ENCODE peak calls at places on chromosomes 6 and 20, in six cellular contexts. H, N, F, J, I and Y are unnamed samples.

GRCh38 chr6:60668428-60668827 is 1617.6 kb downstream of the KHDRBS2 start:
- DNase-seq in H (no peak), N (no peak), F (no peak), J (no peak), I (no peak), Y (no peak)

GRCh38 chr6:6749791-6750434 is 161.4 kb downstream of the LY86 start:
- DNase-seq in H (peak; percentile 90), N (peak; percentile 88), F (peak; percentile 62), J (no peak), I (peak; percentile 53), Y (peak; percentile 91)

GRCh38 chr6:135250751-135251356 is 69.7 kb downstream of the MYB start:
- DNase-seq in H (no peak), N (no peak), F (no peak), J (no peak), I (peak; percentile 82), Y (no peak)

GRCh38 chr20:9172908-9173307 is 104.0 kb downstream of the PLCB4 start:
- DNase-seq in H (peak; percentile 8), N (no peak), F (no peak), J (no peak), I (no peak), Y (peak; percentile 42)

GRCh38 chr6:141580121-141580520 is 552.6 kb upstream of the GJE1 start:
- DNase-seq in H (peak; percentile 16), N (no peak), F (no peak), J (no peak), I (no peak), Y (no peak)

GRCh38 chr20:22728146-22728745 is 143.9 kb upstream of the FOXA2 start:
- DNase-seq in H (no peak), N (no peak), F (no peak), J (no peak), I (no peak), Y (peak; percentile 53)

GRCh38 chr6:71332012-71332411 is 43.4 kb downstream of the OGFRL1 start:
- DNase-seq in H (no peak), N (no peak), F (no peak), J (no peak), I (no peak), Y (no peak)

GRCh38 chr6:127384007-127384406 is 40.6 kb upstream of the ECHDC1 start:
- DNase-seq in H (peak; percentile 47), N (no peak), F (no peak), J (no peak), I (no peak), Y (peak; percentile 83)

GRCh38 chr20:58428364-58428763 is 39.3 kb downstream of the VAPB start:
- DNase-seq in H (no peak), N (no peak), F (no peak), J (no peak), I (no peak), Y (no peak)

GRCh38 chr6:76835289-76835688 is 628.0 kb downstream of the HTR1B start:
- DNase-seq in H (no peak), N (no peak), F (no peak), J (no peak), I (no peak), Y (no peak)

GRCh38 chr6:23349521-23350147 is 776.4 kb upstream of the NRSN1 start:
- DNase-seq in H (peak; percentile 69), N (no peak), F (no peak), J (no peak), I (no peak), Y (peak; percentile 81)

GRCh38 chr6:53837875-53838806 is 43.3 kb downstream of the LRRC1 start:
- DNase-seq in H (peak; percentile 24), N (peak; percentile 86), F (no peak), J (no peak), I (no peak), Y (peak; percentile 71)

GRCh38 chr6:135006386-135006914 is 48.2 kb downstream of the HBS1L start:
- DNase-seq in H (peak; percentile 40), N (no peak), F (no peak), J (no peak), I (no peak), Y (no peak)

GRCh38 chr6:30678964-30679726 is 6.3 kb upstream of the DHX16 start:
- DNase-seq in H (peak; percentile 82), N (peak; percentile 94), F (peak; percentile 91), J (peak; percentile 87), I (peak; percentile 88), Y (peak; percentile 86)
- TF ChIP-seq CTCF in H (peak; percentile 90), N (peak; percentile 98), F (peak; percentile 95), J (peak; percentile 97), I (peak; percentile 98), Y (peak; percentile 96)

GRCh38 chr6:117497237-117497636 is 14.8 kb downstream of the DCBLD1 start:
- DNase-seq in H (no peak), N (no peak), F (no peak), J (no peak), I (no peak), Y (no peak)
- H3K4me3 ChIP-seq in H (no peak overlapping the region), N (no peak overlapping the region), F (no peak overlapping the region), J (no peak overlapping the region), I (no peak overlapping the region), Y (no peak overlapping the region)

GRCh38 chr6:149563928-149564325 is 2.2 kb upstream of the GINM1 start:
- DNase-seq in H (no peak), N (no peak), F (no peak), J (no peak), I (no peak), Y (no peak)

GRCh38 chr6:149559389-149559788 is 6.8 kb upstream of the GINM1 start:
- DNase-seq in H (no peak), N (no peak), F (no peak), J (no peak), I (no peak), Y (no peak)

GRCh38 chr6:149563203-149563927 is 2.8 kb upstream of the GINM1 start:
- DNase-seq in H (peak; percentile 78), N (no peak), F (no peak), J (no peak), I (no peak), Y (peak; percentile 68)

GRCh38 chr6:149558029-149558428 is 8.1 kb upstream of the GINM1 start:
- DNase-seq in H (no peak), N (no peak), F (no peak), J (no peak), I (no peak), Y (no peak)

GRCh38 chr6:149560736-149561135 is 5.4 kb upstream of the GINM1 start:
- DNase-seq in H (peak; percentile 21), N (no peak), F (no peak), J (no peak), I (peak; percentile 67), Y (peak; percentile 27)
- TF ChIP-seq CTCF in H (peak; percentile 66), N (no peak), F (peak; percentile 35), J (peak; percentile 18), I (peak; percentile 29), Y (peak; percentile 65)

GRCh38 chr6:1611572-1612385 is 2.1 kb downstream of the FOXC1 start:
- DNase-seq in H (peak; percentile 51), N (no peak), F (no peak), J (no peak), I (peak; percentile 49), Y (peak; percentile 58)

GRCh38 chr6:1614448-1614766 is 4.7 kb downstream of the FOXC1 start:
- DNase-seq in H (no peak), N (no peak), F (no peak), J (no peak), I (peak; percentile 51), Y (no peak)

GRCh38 chr6:1612386-1612893 is 2.7 kb downstream of the FOXC1 start:
- DNase-seq in H (no peak), N (no peak), F (no peak), J (no peak), I (no peak), Y (no peak)

GRCh38 chr6:1613631-1614447 is 4.1 kb downstream of the FOXC1 start:
- DNase-seq in H (peak; percentile 47), N (no peak), F (no peak), J (no peak), I (peak; percentile 90), Y (no peak)

GRCh38 chr6:1612902-1613301 is 3.2 kb downstream of the FOXC1 start:
- DNase-seq in H (peak; percentile 61), N (no peak), F (no peak), J (no peak), I (no peak), Y (no peak)
- H3K4me3 ChIP-seq in H (peak overlapping the region; percentile 72), N (peak overlapping the region; percentile 62), F (no peak overlapping the region), J (peak overlapping the region; percentile 5), I (no peak overlapping the region), Y (peak overlapping the region; percentile 63)

GRCh38 chr20:49318430-49319203 is 40.8 kb upstream of the ZNFX1 start:
- DNase-seq in H (no peak), N (no peak), F (no peak), J (no peak), I (peak; percentile 65), Y (no peak)

GRCh38 chr20:49323622-49324238 is 45.9 kb upstream of the ZNFX1 start:
- DNase-seq in H (peak; percentile 89), N (no peak), F (no peak), J (no peak), I (peak; percentile 69), Y (peak; percentile 85)

GRCh38 chr20:49318091-49318429 is 40.2 kb upstream of the ZNFX1 start:
- DNase-seq in H (no peak), N (no peak), F (no peak), J (no peak), I (peak; percentile 42), Y (no peak)

GRCh38 chr20:49319204-49319809 is 41.5 kb upstream of the ZNFX1 start:
- DNase-seq in H (no peak), N (no peak), F (no peak), J (no peak), I (peak; percentile 18), Y (no peak)

DNA sequence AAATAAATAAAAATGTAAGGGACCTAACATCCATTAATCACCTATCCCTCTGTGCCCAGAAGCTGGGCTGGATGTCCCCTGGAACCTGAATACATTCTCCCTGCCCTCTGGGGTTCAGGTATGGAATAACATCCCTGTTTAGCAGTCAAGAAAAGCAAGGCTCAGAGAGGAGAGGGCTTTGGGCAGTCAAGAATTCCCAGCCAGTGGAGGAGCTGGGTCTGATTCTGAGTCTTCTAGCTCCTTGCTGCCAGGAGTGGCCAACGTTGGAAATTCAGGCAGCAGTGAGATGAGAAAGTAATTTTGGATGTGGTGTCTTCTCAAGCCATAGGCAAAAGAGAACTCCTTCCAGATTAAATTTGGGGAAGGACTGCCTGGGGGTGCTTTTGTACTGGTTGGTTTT is 42.6 kb upstream of the ZNFX1 start:
- DNase-seq in H (peak; percentile 71), N (no peak), F (no peak), J (no peak), I (peak; percentile 91), Y (peak; percentile 77)
- TF ChIP-seq CTCF in H (peak; percentile 62), N (no peak), F (peak; percentile 17), J (no peak), I (peak; percentile 56), Y (peak; percentile 73)

GRCh38 chr20:10637563-10637962 is 36.2 kb downstream of the JAG1 start:
- DNase-seq in H (no peak), N (no peak), F (no peak), J (no peak), I (peak; percentile 88), Y (peak; percentile 89)
- H3K4me3 ChIP-seq in H (no peak overlapping the region), N (no peak overlapping the region), F (no peak overlapping the region), J (no peak overlapping the region), I (no peak overlapping the region), Y (no peak overlapping the region)